ENCODE peak calls at places on chromosomes 5 and 9, in five cellular contexts. One of them, this sample, is unnamed.

GRCh38 chr5:89703799-89704198 is 705.8 kb downstream of the CETN3 start:
- DNase-seq in breast epithelium: no peak
- DNase-seq in AG09309: no peak
- DNase-seq in fibroblast of lung: no peak
- DNase-seq in uterus: no peak
- DNase-seq in this sample: no peak

GRCh38 chr9:130539473-130540223 is 39.7 kb upstream of the FUBP3 start:
- DNase-seq in AG09309: peak; percentile 43
- DNase-seq in uterus: peak; percentile 41
- DNase-seq in breast epithelium: no peak
- DNase-seq in fibroblast of lung: peak; percentile 83
- DNase-seq in this sample: no peak

GRCh38 chr9:98146101-98146991 is 27.3 kb upstream of the TRIM14 start:
- DNase-seq in uterus: no peak
- DNase-seq in fibroblast of lung: peak; percentile 38
- DNase-seq in AG09309: peak; percentile 5
- DNase-seq in breast epithelium: peak; percentile 95
- DNase-seq in this sample: no peak

GRCh38 chr5:76582252-76583162 is 40.7 kb downstream of the F2RL2 start:
- DNase-seq in fibroblast of lung: no peak
- DNase-seq in AG09309: no peak
- DNase-seq in breast epithelium: no peak
- DNase-seq in uterus: no peak
- DNase-seq in this sample: no peak

GRCh38 chr5:174751154-174751990 is 27.0 kb downstream of the MSX2 start:
- DNase-seq in fibroblast of lung: no peak
- DNase-seq in uterus: no peak
- DNase-seq in AG09309: no peak
- DNase-seq in breast epithelium: no peak
- DNase-seq in this sample: no peak

GRCh38 chr5:1720396-1721110 is 79.1 kb downstream of the MRPL36 start:
- DNase-seq in AG09309: no peak
- DNase-seq in breast epithelium: no peak
- DNase-seq in uterus: no peak
- DNase-seq in fibroblast of lung: no peak
- DNase-seq in this sample: no peak

GRCh38 chr5:111461934-111462333 is 50.4 kb downstream of the STARD4 start:
- DNase-seq in fibroblast of lung: no peak
- DNase-seq in AG09309: no peak
- DNase-seq in uterus: no peak
- DNase-seq in breast epithelium: no peak
- DNase-seq in this sample: no peak

GRCh38 chr9:134551657-134552348 is 89.8 kb upstream of the COL5A1 start:
- DNase-seq in uterus: no peak
- DNase-seq in fibroblast of lung: peak; percentile 83
- DNase-seq in breast epithelium: no peak
- DNase-seq in AG09309: peak; percentile 79
- DNase-seq in this sample: no peak

GRCh38 chr5:168822745-168823281 is 243.6 kb upstream of the PANK3 start:
- DNase-seq in breast epithelium: no peak
- DNase-seq in uterus: no peak
- DNase-seq in AG09309: no peak
- DNase-seq in fibroblast of lung: no peak
- DNase-seq in this sample: no peak

GRCh38 chr5:16437974-16438373 is 27.6 kb downstream of the ZNF622 start:
- DNase-seq in uterus: no peak
- DNase-seq in breast epithelium: no peak
- DNase-seq in AG09309: no peak
- DNase-seq in fibroblast of lung: no peak
- DNase-seq in this sample: no peak

GRCh38 chr5:151248651-151249050 is 4.3 kb upstream of the GM2A start:
- DNase-seq in AG09309: no peak
- DNase-seq in breast epithelium: no peak
- DNase-seq in uterus: no peak
- DNase-seq in fibroblast of lung: no peak
- DNase-seq in this sample: no peak

GRCh38 chr9:2765250-2765880 is 48.1 kb downstream of the KCNV2 start:
- DNase-seq in uterus: no peak
- DNase-seq in breast epithelium: no peak
- DNase-seq in AG09309: no peak
- DNase-seq in fibroblast of lung: no peak
- DNase-seq in this sample: no peak

GRCh38 chr5:83149671-83150070 is 72.3 kb downstream of the XRCC4 start:
- DNase-seq in AG09309: no peak
- DNase-seq in breast epithelium: no peak
- DNase-seq in fibroblast of lung: peak; percentile 28
- DNase-seq in uterus: no peak
- DNase-seq in this sample: no peak

GRCh38 chr5:133938039-133938821 is 30.2 kb downstream of the C5orf15 start:
- DNase-seq in breast epithelium: no peak
- DNase-seq in AG09309: no peak
- DNase-seq in fibroblast of lung: no peak
- DNase-seq in uterus: no peak
- DNase-seq in this sample: no peak

GRCh38 chr5:79859588-79859987 is 131.5 kb downstream of the MTX3 start:
- DNase-seq in AG09309: no peak
- DNase-seq in breast epithelium: no peak
- DNase-seq in uterus: no peak
- DNase-seq in fibroblast of lung: no peak
- DNase-seq in this sample: no peak

GRCh38 chr5:10307206-10308148 is at the start of gene CMBL:
- DNase-seq in uterus: peak; percentile 35
- DNase-seq in AG09309: no peak
- DNase-seq in breast epithelium: peak; percentile 58
- DNase-seq in fibroblast of lung: peak; percentile 68
- DNase-seq in this sample: peak; percentile 70

GRCh38 chr9:102974530-102974929 is 20.6 kb upstream of the CYLC2 start:
- DNase-seq in uterus: no peak
- DNase-seq in breast epithelium: no peak
- DNase-seq in fibroblast of lung: no peak
- DNase-seq in AG09309: no peak
- DNase-seq in this sample: no peak

GRCh38 chr5:164504141-164504772 is 998.8 kb downstream of the MAT2B start:
- DNase-seq in fibroblast of lung: peak; percentile 82
- DNase-seq in AG09309: peak; percentile 18
- DNase-seq in breast epithelium: no peak
- DNase-seq in uterus: no peak
- DNase-seq in this sample: peak; percentile 12

GRCh38 chr9:27528278-27528885 is 1.2 kb downstream of the MOB3B start:
- DNase-seq in uterus: peak; percentile 87
- DNase-seq in fibroblast of lung: peak; percentile 59
- DNase-seq in breast epithelium: peak; percentile 71
- DNase-seq in AG09309: no peak
- DNase-seq in this sample: peak; percentile 61

GRCh38 chr5:138338411-138339085 is 482 bp downstream of the FAM53C start:
- DNase-seq in breast epithelium: no peak
- DNase-seq in uterus: no peak
- DNase-seq in fibroblast of lung: no peak
- DNase-seq in AG09309: no peak
- DNase-seq in this sample: no peak

GRCh38 chr5:135433626-135434426 is 13.3 kb downstream of the DCANP1 start:
- DNase-seq in uterus: no peak
- DNase-seq in AG09309: peak; percentile 46
- DNase-seq in breast epithelium: no peak
- DNase-seq in fibroblast of lung: peak; percentile 56
- DNase-seq in this sample: no peak

GRCh38 chr9:112065781-112066606 is 109.1 kb downstream of the SUSD1 start:
- DNase-seq in AG09309: no peak
- DNase-seq in uterus: peak; percentile 37
- DNase-seq in breast epithelium: peak; percentile 67
- DNase-seq in fibroblast of lung: peak; percentile 89
- DNase-seq in this sample: no peak

GRCh38 chr5:1983919-1984695 is 101.4 kb upstream of the IRX4 start:
- DNase-seq in breast epithelium: no peak
- DNase-seq in uterus: no peak
- DNase-seq in fibroblast of lung: no peak
- DNase-seq in AG09309: no peak
- DNase-seq in this sample: no peak

GRCh38 chr5:77358566-77359205 is 133.4 kb downstream of the WDR41 start:
- DNase-seq in AG09309: peak; percentile 55
- DNase-seq in uterus: peak; percentile 39
- DNase-seq in fibroblast of lung: peak; percentile 61
- DNase-seq in breast epithelium: no peak
- DNase-seq in this sample: no peak

GRCh38 chr5:117638581-117638980 is 1064.0 kb upstream of the SEMA6A start:
- DNase-seq in AG09309: no peak
- DNase-seq in breast epithelium: no peak
- DNase-seq in uterus: no peak
- DNase-seq in fibroblast of lung: no peak
- DNase-seq in this sample: no peak

DNA sequence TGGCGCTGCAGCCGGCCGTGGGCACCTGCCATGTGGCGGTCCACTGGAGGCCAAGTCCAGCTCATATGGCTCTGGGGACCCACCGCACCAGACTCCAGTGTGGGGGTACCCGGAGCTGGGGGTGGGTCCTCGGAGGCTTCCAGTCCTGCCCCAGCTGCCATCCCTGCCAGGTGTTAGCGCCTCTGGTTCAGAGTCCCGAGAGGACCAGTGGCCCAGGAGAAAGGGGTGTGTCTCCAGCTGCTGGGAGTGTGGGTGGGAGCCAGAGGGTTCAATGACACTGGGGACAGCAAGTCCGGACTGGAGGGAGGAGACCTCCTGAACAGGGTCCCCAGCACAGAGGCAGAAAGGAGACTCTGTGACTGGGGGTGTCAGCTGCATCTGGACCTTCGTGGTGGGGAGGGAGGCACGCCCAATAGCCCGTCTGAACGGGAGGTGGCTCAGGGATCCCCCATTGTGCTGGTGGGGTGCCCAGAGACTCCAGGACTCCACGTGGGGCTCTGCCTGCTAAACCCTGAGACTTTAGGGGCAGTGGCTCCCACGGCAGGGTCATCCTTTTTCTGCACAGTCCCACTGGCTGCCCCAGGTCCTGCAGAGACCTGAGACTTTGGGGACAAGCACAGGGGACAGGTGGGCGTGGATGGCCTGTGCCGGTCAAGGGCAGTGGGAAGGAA is 2.4 kb upstream of the AHRR start:
- DNase-seq in fibroblast of lung: no peak
- DNase-seq in breast epithelium: no peak
- DNase-seq in AG09309: no peak
- DNase-seq in uterus: no peak
- DNase-seq in this sample: no peak
- TF ChIP-seq CTCF in fibroblast of lung: no peak
- TF ChIP-seq CTCF in breast epithelium: no peak
- TF ChIP-seq CTCF in AG09309: no peak
- TF ChIP-seq CTCF in uterus: no peak
- TF ChIP-seq CTCF in this sample: no peak

GRCh38 chr5:99030871-99031440 is 102.1 kb upstream of the CHD1 start:
- DNase-seq in fibroblast of lung: no peak
- DNase-seq in breast epithelium: no peak
- DNase-seq in uterus: no peak
- DNase-seq in AG09309: no peak
- DNase-seq in this sample: no peak

GRCh38 chr5:99034336-99034735 is 105.5 kb upstream of the CHD1 start:
- DNase-seq in uterus: no peak
- DNase-seq in breast epithelium: no peak
- DNase-seq in AG09309: no peak
- DNase-seq in fibroblast of lung: peak; percentile 23
- DNase-seq in this sample: peak; percentile 14

GRCh38 chr5:99029172-99029571 is 100.4 kb upstream of the CHD1 start:
- DNase-seq in uterus: no peak
- DNase-seq in AG09309: no peak
- DNase-seq in breast epithelium: no peak
- DNase-seq in fibroblast of lung: no peak
- DNase-seq in this sample: no peak

GRCh38 chr5:99033014-99033931 is 104.5 kb upstream of the CHD1 start:
- DNase-seq in AG09309: no peak
- DNase-seq in fibroblast of lung: peak; percentile 36
- DNase-seq in breast epithelium: no peak
- DNase-seq in uterus: no peak
- DNase-seq in this sample: no peak

DNA sequence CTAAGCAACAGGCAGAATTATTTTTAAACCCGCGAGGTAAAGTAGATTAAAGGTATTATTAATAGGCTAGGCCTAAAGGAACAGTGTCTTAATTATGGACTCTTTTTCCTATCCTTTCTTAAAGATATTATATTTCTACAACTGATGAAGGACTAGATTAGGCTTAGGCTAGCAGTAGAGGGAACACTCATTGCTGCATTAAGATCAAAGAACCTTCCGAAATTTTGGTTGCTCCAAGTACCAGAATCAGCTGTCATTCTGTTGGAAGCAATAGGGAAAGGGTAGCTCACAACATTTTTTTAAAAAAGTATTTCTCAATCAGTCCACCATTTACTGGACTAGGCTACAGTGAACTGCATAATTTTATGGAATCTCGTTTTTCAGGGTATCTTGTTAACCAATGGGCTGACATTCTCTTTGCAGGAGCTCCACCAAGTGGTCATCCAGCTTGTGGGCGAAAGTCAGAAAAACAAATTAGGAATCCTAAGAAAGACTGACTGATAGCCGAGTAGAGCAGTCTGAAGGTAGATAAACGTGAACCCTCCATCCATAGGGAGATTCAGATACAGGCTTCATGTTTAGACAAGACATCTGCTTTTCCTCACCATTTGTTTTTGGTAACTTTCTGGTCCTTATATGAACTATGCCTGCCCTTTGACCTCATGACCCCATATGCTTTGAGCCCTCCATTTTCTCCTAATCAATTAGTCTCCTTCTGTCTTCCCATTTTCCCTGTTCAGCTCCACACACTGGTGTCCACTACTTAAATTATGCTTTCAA is 103.6 kb upstream of the CHD1 start:
- DNase-seq in fibroblast of lung: peak; percentile 91
- DNase-seq in AG09309: peak; percentile 65
- DNase-seq in breast epithelium: no peak
- DNase-seq in uterus: peak; percentile 71
- DNase-seq in this sample: peak; percentile 49
- H3K4me3 ChIP-seq in fibroblast of lung: no peak overlapping the region
- H3K4me3 ChIP-seq in AG09309: no peak overlapping the region
- H3K4me3 ChIP-seq in breast epithelium: peak overlapping the region; percentile 55
- H3K4me3 ChIP-seq in uterus: no peak overlapping the region
- H3K4me3 ChIP-seq in this sample: peak overlapping the region; percentile 48

GRCh38 chr5:115816226-115817042 is at the start of gene CDO1:
- DNase-seq in fibroblast of lung: peak; percentile 80
- DNase-seq in breast epithelium: peak; percentile 55
- DNase-seq in uterus: peak; percentile 37
- DNase-seq in AG09309: no peak
- DNase-seq in this sample: peak; percentile 84
- TF ChIP-seq CTCF in fibroblast of lung: no peak
- TF ChIP-seq CTCF in breast epithelium: no peak
- TF ChIP-seq CTCF in uterus: no peak
- TF ChIP-seq CTCF in AG09309: no peak
- TF ChIP-seq CTCF in this sample: no peak

GRCh38 chr5:6393596-6394194 is 15.3 kb upstream of the MED10 start:
- DNase-seq in fibroblast of lung: no peak
- DNase-seq in breast epithelium: no peak
- DNase-seq in AG09309: no peak
- DNase-seq in uterus: no peak
- DNase-seq in this sample: no peak

GRCh38 chr5:6395621-6396020 is 17.3 kb upstream of the MED10 start:
- DNase-seq in uterus: no peak
- DNase-seq in fibroblast of lung: no peak
- DNase-seq in AG09309: no peak
- DNase-seq in breast epithelium: no peak
- DNase-seq in this sample: no peak

GRCh38 chr5:6395102-6395445 is 16.7 kb upstream of the MED10 start:
- DNase-seq in uterus: no peak
- DNase-seq in AG09309: no peak
- DNase-seq in breast epithelium: no peak
- DNase-seq in fibroblast of lung: no peak
- DNase-seq in this sample: no peak

GRCh38 chr5:6396043-6396442 is 17.7 kb upstream of the MED10 start:
- DNase-seq in uterus: no peak
- DNase-seq in breast epithelium: no peak
- DNase-seq in fibroblast of lung: no peak
- DNase-seq in AG09309: no peak
- DNase-seq in this sample: no peak

GRCh38 chr5:6394429-6395101 is 16.2 kb upstream of the MED10 start:
- DNase-seq in breast epithelium: no peak
- DNase-seq in uterus: no peak
- DNase-seq in AG09309: no peak
- DNase-seq in fibroblast of lung: no peak
- DNase-seq in this sample: no peak
- H3K4me3 ChIP-seq in breast epithelium: no peak overlapping the region
- H3K4me3 ChIP-seq in uterus: no peak overlapping the region
- H3K4me3 ChIP-seq in AG09309: no peak overlapping the region
- H3K4me3 ChIP-seq in fibroblast of lung: no peak overlapping the region
- H3K4me3 ChIP-seq in this sample: no peak overlapping the region

This sample was measured in dorsolateral prefrontal cortex.